ENCODE peak calls at places on chromosomes 2 and 18, in four cellular contexts. E is OCI-LY7; L is stimulated activated CD8-positive, alpha-beta memory T cell treated with anti-CD3 and anti-CD28 coated beads, Interleukin-4, amount 100 ng/mL, for 4 hours; R is G401. B is an unnamed sample.
A peak's percentile ranks its signal among the peaks of the same experiment; 100 is the strongest.

GRCh38 chr18:2337552-2338141 is 233.7 kb downstream of the METTL4 start:
- DNase-seq in R (peak; percentile 3), L (no peak), E (peak; percentile 63), B (no peak)

GRCh38 chr18:77061291-77061945 is 71.2 kb downstream of the MBP start:
- DNase-seq in L (no peak), R (no peak), E (no peak), B (no peak)

GRCh38 chr2:202322435-202322834 is 53.7 kb upstream of the BMPR2 start:
- DNase-seq in E (no peak), L (no peak), R (no peak), B (no peak)

GRCh38 chr2:120549841-120550240 is 185.8 kb upstream of the GLI2 start:
- DNase-seq in L (no peak), R (no peak), E (no peak), B (no peak)

GRCh38 chr2:239444626-239445625 is 44.1 kb upstream of the HDAC4 start:
- DNase-seq in L (no peak), R (no peak), E (no peak), B (no peak)

GRCh38 chr2:241775223-241776177 is 1.1 kb upstream of the GAL3ST2 start:
- DNase-seq in R (no peak), L (no peak), E (no peak), B (no peak)

GRCh38 chr18:32470136-32470712 is 458 bp downstream of the GAREM1 start:
- DNase-seq in E (peak; percentile 10), R (no peak), L (no peak), B (no peak)

GRCh38 chr2:237124820-237125219 is 39.1 kb downstream of the COPS8 start:
- DNase-seq in E (no peak), L (no peak), R (no peak), B (no peak)

GRCh38 chr2:171728989-171729951 is 42.0 kb downstream of the DYNC1I2 start:
- DNase-seq in L (no peak), E (no peak), R (no peak), B (no peak)

GRCh38 chr2:128622916-128623620 is 304.4 kb upstream of the HS6ST1 start:
- DNase-seq in E (no peak), L (no peak), R (no peak), B (no peak)

GRCh38 chr2:42128731-42129486 is 40.2 kb upstream of the EML4 start:
- DNase-seq in E (peak; percentile 58), R (no peak), L (no peak), B (no peak)

GRCh38 chr2:45845058-45845457 is 193.6 kb downstream of the PRKCE start:
- DNase-seq in L (no peak), R (no peak), E (no peak), B (no peak)

GRCh38 chr18:75638597-75639467 is 211.3 kb upstream of the SMIM21 start:
- DNase-seq in E (no peak), L (no peak), R (no peak), B (no peak)

B was measured in NCI-H187.